ENCODE peak calls at places on chromosomes 16 and 17, in nine cellular contexts. T, E, J, M, L, A, S, Z and U are unnamed samples.
A peak's percentile ranks its signal among the peaks of the same experiment; 100 is the strongest.

GRCh38 chr17:32516450-32516849 is 29.7 kb downstream of the CDK5R1 start:
- DNase-seq in L (no peak), Z (no peak), E (no peak), M (no peak), A (no peak), J (no peak), T (no peak), S (no peak), U (no peak)

GRCh38 chr17:62597920-62598319 is 29.6 kb upstream of the MRC2 start:
- DNase-seq in M (no peak), T (no peak), S (peak; percentile 42), J (no peak), Z (no peak), E (no peak), A (no peak), L (no peak), U (no peak)

GRCh38 chr16:54424043-54424451 is 137.5 kb upstream of the IRX3 start:
- DNase-seq in S (no peak), T (no peak), J (no peak), L (no peak), M (no peak), E (peak; percentile 97), Z (no peak), A (peak; percentile 66), U (no peak)

GRCh38 chr17:74921769-74922168 is 1.3 kb downstream of the USH1G start:
- DNase-seq in Z (no peak), T (no peak), J (no peak), L (no peak), A (no peak), S (no peak), M (no peak), E (no peak), U (no peak)

GRCh38 chr17:29243792-29244191 is 2.9 kb upstream of the CRYBA1 start:
- DNase-seq in E (no peak), A (peak; percentile 16), S (no peak), L (peak; percentile 78), Z (no peak), M (no peak), T (no peak), J (no peak), U (no peak)

GRCh38 chr16:2860826-2861567 is 3.0 kb upstream of the PRSS22 start:
- DNase-seq in J (no peak), L (no peak), A (peak; percentile 75), M (no peak), T (no peak), E (no peak), Z (no peak), S (no peak), U (no peak)

GRCh38 chr17:1158879-1159278 is 20.9 kb downstream of the ABR start:
- DNase-seq in Z (no peak), J (no peak), L (no peak), S (no peak), E (peak; percentile 28), M (peak; percentile 43), A (no peak), T (no peak), U (no peak)

GRCh38 chr17:34259151-34259550 is 4.1 kb downstream of the CCL2 start:
- DNase-seq in E (no peak), L (no peak), Z (no peak), A (no peak), T (no peak), S (no peak), J (no peak), M (no peak), U (no peak)

GRCh38 chr16:8936421-8936820 is 27.3 kb downstream of the USP7 start:
- DNase-seq in S (no peak), J (no peak), M (no peak), T (no peak), A (peak; percentile 74), Z (peak; percentile 16), L (peak; percentile 69), E (peak; percentile 59), U (peak; percentile 13)

GRCh38 chr17:8888704-8889302 is 21.3 kb upstream of the PIK3R6 start:
- DNase-seq in J (no peak), Z (no peak), L (no peak), A (no peak), E (no peak), S (no peak), T (no peak), M (no peak), U (no peak)

GRCh38 chr17:57089391-57089790 is 4.3 kb downstream of the AKAP1 start:
- DNase-seq in L (no peak), S (no peak), E (no peak), Z (no peak), M (no peak), A (no peak), J (no peak), T (no peak), U (no peak)

GRCh38 chr16:50316848-50317630 is 50.7 kb downstream of the ADCY7 start:
- DNase-seq in T (no peak), E (no peak), J (no peak), M (no peak), L (no peak), A (no peak), Z (no peak), S (no peak), U (no peak)

GRCh38 chr17:20089795-20090547 is 80.8 kb downstream of the SPECC1 start:
- DNase-seq in E (no peak), T (no peak), Z (no peak), J (no peak), L (no peak), M (no peak), S (no peak), A (no peak), U (no peak)

GRCh38 chr17:10156579-10157488 is 41.6 kb downstream of the GAS7 start:
- DNase-seq in Z (no peak), T (no peak), M (no peak), J (peak; percentile 59), A (no peak), L (no peak), E (no peak), S (peak; percentile 57), U (no peak)

DNA sequence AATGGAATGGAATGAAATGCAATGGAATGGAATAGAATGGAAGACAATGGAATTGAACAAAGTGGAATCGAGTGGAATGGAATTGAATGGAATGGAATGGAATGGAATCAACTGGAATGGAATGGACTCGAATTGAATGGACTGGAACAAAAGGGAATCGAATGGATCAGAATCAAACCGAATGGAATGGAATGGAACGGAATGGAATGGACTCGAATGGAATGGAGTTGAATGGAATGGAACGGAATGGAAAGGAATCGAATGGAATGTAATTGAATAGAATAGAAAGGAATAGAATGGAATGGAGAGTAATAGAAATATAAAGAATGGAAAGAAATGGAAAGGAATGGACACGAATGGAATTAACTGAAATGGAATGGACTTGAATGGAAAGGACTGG is 475.2 kb upstream of the WSB1 start:
- DNase-seq in A (peak; percentile 35), M (peak; percentile 11), T (no peak), Z (peak; percentile 10), J (no peak), E (no peak), S (no peak), L (no peak), U (no peak)
- H3K9me3 ChIP-seq in A (peaks cover 80% of the 10 kb centered on the region), M (peaks cover 87% of the 10 kb centered on the region), T (peaks cover 22% of the 10 kb centered on the region), Z (peaks cover 74% of the 10 kb centered on the region), J (peaks cover 96% of the 10 kb centered on the region), E (peaks cover 32% of the 10 kb centered on the region), S (peaks cover 12% of the 10 kb centered on the region), L (peaks cover 64% of the 10 kb centered on the region), U (no peaks in the 10 kb centered on the region)

GRCh38 chr16:10877472-10877946 is 507 bp downstream of the CIITA start:
- DNase-seq in M (no peak), L (no peak), Z (no peak), S (no peak), E (no peak), T (no peak), A (no peak), J (no peak), U (no peak)
- H3K4me3 ChIP-seq in M (no peak overlapping the region), L (no peak overlapping the region), Z (no peak overlapping the region), S (peak overlapping the region; percentile 18), E (no peak overlapping the region), T (peak overlapping the region; percentile 80), A (no peak overlapping the region), J (peak overlapping the region; percentile 69), U (no peak overlapping the region)

GRCh38 chr17:69743091-69743490 is 328.6 kb downstream of the MAP2K6 start:
- DNase-seq in A (no peak), M (no peak), T (no peak), J (no peak), S (no peak), L (no peak), E (no peak), Z (no peak), U (no peak)

DNA sequence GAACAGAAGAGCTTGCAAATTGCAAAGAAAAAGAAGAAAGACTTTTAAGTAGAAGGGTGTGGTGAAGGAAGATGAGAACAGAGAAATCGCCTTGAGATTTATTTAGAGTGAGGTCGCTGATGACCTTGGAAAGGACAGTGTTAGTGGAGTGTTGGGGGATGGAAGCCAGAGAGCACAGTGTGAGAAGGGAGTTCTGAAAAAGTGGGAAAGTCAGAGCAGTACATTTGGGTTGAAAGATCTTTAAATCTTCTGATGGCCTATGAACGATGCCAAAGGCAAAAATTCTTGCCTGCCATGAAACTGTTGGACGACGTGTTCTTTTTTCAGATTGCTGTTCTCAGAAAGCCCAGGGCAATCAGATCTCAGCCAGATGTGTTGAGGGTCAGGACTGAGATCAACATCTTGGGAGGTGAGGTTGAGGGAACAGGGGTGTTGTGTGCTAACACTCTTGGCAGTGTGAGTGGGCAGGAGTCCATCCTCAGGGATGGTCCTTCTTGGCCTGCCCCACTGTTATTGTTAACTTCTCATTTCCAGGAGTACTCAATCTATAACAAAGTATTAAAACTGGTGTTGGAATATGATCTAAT is 330.1 kb downstream of the MAP2K6 start:
- DNase-seq in M (no peak), T (no peak), L (no peak), J (no peak), Z (no peak), E (no peak), S (no peak), A (no peak), U (no peak)
- H3K9me3 ChIP-seq in M (no peaks in the 10 kb centered on the region), T (no peaks in the 10 kb centered on the region), L (no peaks in the 10 kb centered on the region), J (peaks cover 2% of the 10 kb centered on the region), Z (peaks cover 3% of the 10 kb centered on the region), E (no peaks in the 10 kb centered on the region), S (peaks cover 1% of the 10 kb centered on the region), A (no peaks in the 10 kb centered on the region), U (no peaks in the 10 kb centered on the region)

GRCh38 chr16:15642557-15643452 is at the start of gene MARF1:
- DNase-seq in M (peak; percentile 72), Z (peak; percentile 87), E (peak; percentile 83), S (peak; percentile 98), J (peak; percentile 99), T (peak; percentile 95), L (peak; percentile 68), A (peak; percentile 96), U (peak; percentile 98)

GRCh38 chr16:15641753-15642556 is 999 bp downstream of the MARF1 start:
- DNase-seq in L (no peak), A (no peak), J (no peak), T (no peak), E (no peak), M (no peak), S (no peak), Z (no peak), U (no peak)

GRCh38 chr16:15640966-15641365 is 2.0 kb downstream of the MARF1 start:
- DNase-seq in S (no peak), M (no peak), Z (no peak), J (no peak), A (no peak), L (no peak), E (no peak), T (no peak), U (no peak)

GRCh38 chr16:15644306-15644961 is 1.5 kb upstream of the MARF1 start:
- DNase-seq in A (peak; percentile 96), L (no peak), Z (peak; percentile 62), M (no peak), T (no peak), S (no peak), E (no peak), J (no peak), U (peak; percentile 81)

GRCh38 chr16:15643453-15644305 is 725 bp upstream of the MARF1 start:
- DNase-seq in J (peak; percentile 36), A (no peak), L (peak; percentile 61), M (peak; percentile 23), T (no peak), Z (peak; percentile 44), E (peak; percentile 48), S (no peak), U (peak; percentile 11)
- H3K4me3 ChIP-seq in J (peak overlapping the region; percentile 69), A (peak overlapping the region; percentile 83), L (peak overlapping the region; percentile 89), M (peak overlapping the region; percentile 90), T (peak overlapping the region; percentile 97), Z (peak overlapping the region; percentile 65), E (peak overlapping the region; percentile 75), S (peak overlapping the region; percentile 60), U (peak overlapping the region; percentile 89)